ENCODE peak calls at places on chromosomes 3 and 15, in four cellular contexts. One of them, this sample, is unnamed.

GRCh38 chr3:169552533-169552932 is 111.0 kb downstream of the MECOM start:
- DNase-seq in neural progenitor cell: no peak
- DNase-seq in HFFc6: no peak
- DNase-seq in CD8-positive, alpha-beta memory T cell: no peak
- DNase-seq in this sample: no peak

GRCh38 chr3:60160792-60161175 is 1090.5 kb downstream of the FHIT start:
- DNase-seq in neural progenitor cell: no peak
- DNase-seq in HFFc6: no peak
- DNase-seq in CD8-positive, alpha-beta memory T cell: no peak
- DNase-seq in this sample: no peak

GRCh38 chr3:18423401-18424212 is 1.5 kb downstream of the SATB1 start:
- DNase-seq in neural progenitor cell: peak; percentile 41
- DNase-seq in HFFc6: peak; percentile 20
- DNase-seq in CD8-positive, alpha-beta memory T cell: no peak
- DNase-seq in this sample: no peak

GRCh38 chr3:22228705-22229104 is 477.7 kb upstream of the ZNF385D start:
- DNase-seq in neural progenitor cell: no peak
- DNase-seq in HFFc6: no peak
- DNase-seq in CD8-positive, alpha-beta memory T cell: no peak
- DNase-seq in this sample: no peak

GRCh38 chr3:110933786-110934415 is 137.7 kb upstream of the NECTIN3 start:
- DNase-seq in neural progenitor cell: no peak
- DNase-seq in HFFc6: peak; percentile 22
- DNase-seq in CD8-positive, alpha-beta memory T cell: no peak
- DNase-seq in this sample: no peak

GRCh38 chr3:13836658-13837587 is 42.9 kb downstream of the WNT7A start:
- DNase-seq in neural progenitor cell: no peak
- DNase-seq in HFFc6: no peak
- DNase-seq in CD8-positive, alpha-beta memory T cell: no peak
- DNase-seq in this sample: no peak

GRCh38 chr15:78681306-78682012 is 40.4 kb upstream of the CHRNB4 start:
- DNase-seq in neural progenitor cell: peak; percentile 76
- DNase-seq in HFFc6: no peak
- DNase-seq in CD8-positive, alpha-beta memory T cell: no peak
- DNase-seq in this sample: no peak

GRCh38 chr3:52959773-52960172 is 62.4 kb upstream of the STIMATE start:
- DNase-seq in neural progenitor cell: no peak
- DNase-seq in HFFc6: no peak
- DNase-seq in CD8-positive, alpha-beta memory T cell: no peak
- DNase-seq in this sample: no peak

GRCh38 chr3:45892161-45892560 is 5.8 kb downstream of the CCR9 start:
- DNase-seq in neural progenitor cell: no peak
- DNase-seq in HFFc6: no peak
- DNase-seq in CD8-positive, alpha-beta memory T cell: no peak
- DNase-seq in this sample: no peak

GRCh38 chr15:51112078-51112477 is 17.4 kb upstream of the TNFAIP8L3 start:
- DNase-seq in neural progenitor cell: no peak
- DNase-seq in HFFc6: no peak
- DNase-seq in CD8-positive, alpha-beta memory T cell: no peak
- DNase-seq in this sample: no peak

GRCh38 chr15:59963925-59964324 is 40.2 kb upstream of the FOXB1 start:
- DNase-seq in neural progenitor cell: no peak
- DNase-seq in HFFc6: no peak
- DNase-seq in CD8-positive, alpha-beta memory T cell: no peak
- DNase-seq in this sample: no peak

GRCh38 chr3:188827078-188827477 is 344.7 kb upstream of the TPRG1 start:
- DNase-seq in neural progenitor cell: no peak
- DNase-seq in HFFc6: no peak
- DNase-seq in CD8-positive, alpha-beta memory T cell: no peak
- DNase-seq in this sample: no peak

GRCh38 chr3:128805771-128806170 is 73.6 kb upstream of the ACAD9 start:
- DNase-seq in neural progenitor cell: no peak
- DNase-seq in HFFc6: peak; percentile 36
- DNase-seq in CD8-positive, alpha-beta memory T cell: no peak
- DNase-seq in this sample: no peak

GRCh38 chr15:84852212-84852611 is 32.2 kb upstream of the SLC28A1 start:
- DNase-seq in neural progenitor cell: no peak
- DNase-seq in HFFc6: no peak
- DNase-seq in CD8-positive, alpha-beta memory T cell: no peak
- DNase-seq in this sample: no peak

GRCh38 chr3:106025151-106025722 is 156.4 kb upstream of the CBLB start:
- DNase-seq in neural progenitor cell: no peak
- DNase-seq in HFFc6: no peak
- DNase-seq in CD8-positive, alpha-beta memory T cell: no peak
- DNase-seq in this sample: no peak

GRCh38 chr3:11835028-11835639 is 11.6 kb downstream of the TAMM41 start:
- DNase-seq in neural progenitor cell: peak; percentile 16
- DNase-seq in HFFc6: peak; percentile 38
- DNase-seq in CD8-positive, alpha-beta memory T cell: no peak
- DNase-seq in this sample: no peak

GRCh38 chr3:117131259-117131658 is 421.7 kb downstream of the TUSC7 start:
- DNase-seq in neural progenitor cell: no peak
- DNase-seq in HFFc6: no peak
- DNase-seq in CD8-positive, alpha-beta memory T cell: no peak
- DNase-seq in this sample: no peak

GRCh38 chr3:46979958-46980497 is 562 bp downstream of the NBEAL2 start:
- DNase-seq in neural progenitor cell: no peak
- DNase-seq in HFFc6: no peak
- DNase-seq in CD8-positive, alpha-beta memory T cell: no peak
- DNase-seq in this sample: no peak

GRCh38 chr3:50587373-50587772 is 18.1 kb downstream of the HEMK1 start:
- DNase-seq in neural progenitor cell: no peak
- DNase-seq in HFFc6: peak; percentile 33
- DNase-seq in CD8-positive, alpha-beta memory T cell: no peak
- DNase-seq in this sample: no peak

GRCh38 chr3:24683511-24684384 is 189.1 kb upstream of the THRB start:
- DNase-seq in neural progenitor cell: peak; percentile 30
- DNase-seq in HFFc6: peak; percentile 56
- DNase-seq in CD8-positive, alpha-beta memory T cell: no peak
- DNase-seq in this sample: no peak

GRCh38 chr3:179546814-179547241 is 15.9 kb upstream of the ACTL6A start:
- DNase-seq in neural progenitor cell: no peak
- DNase-seq in HFFc6: no peak
- DNase-seq in CD8-positive, alpha-beta memory T cell: no peak
- DNase-seq in this sample: no peak

GRCh38 chr3:23587513-23587912 is 218.2 kb upstream of the UBE2E1 start:
- DNase-seq in neural progenitor cell: no peak
- DNase-seq in HFFc6: no peak
- DNase-seq in CD8-positive, alpha-beta memory T cell: no peak
- DNase-seq in this sample: no peak

GRCh38 chr3:71245052-71245488 is 338.5 kb downstream of the FOXP1 start:
- DNase-seq in neural progenitor cell: peak; percentile 34
- DNase-seq in HFFc6: peak; percentile 47
- DNase-seq in CD8-positive, alpha-beta memory T cell: no peak
- DNase-seq in this sample: no peak

GRCh38 chr3:139309880-139310279 is 33.9 kb upstream of the MRPS22 start:
- DNase-seq in neural progenitor cell: no peak
- DNase-seq in HFFc6: peak; percentile 74
- DNase-seq in CD8-positive, alpha-beta memory T cell: no peak
- DNase-seq in this sample: no peak

GRCh38 chr15:87944051-87944450 is 312.5 kb downstream of the NTRK3 start:
- DNase-seq in neural progenitor cell: no peak
- DNase-seq in HFFc6: no peak
- DNase-seq in CD8-positive, alpha-beta memory T cell: no peak
- DNase-seq in this sample: no peak

GRCh38 chr3:127817331-127817821 is 4.9 kb downstream of the MGLL start:
- DNase-seq in neural progenitor cell: no peak
- DNase-seq in HFFc6: peak; percentile 83
- DNase-seq in CD8-positive, alpha-beta memory T cell: no peak
- DNase-seq in this sample: no peak

GRCh38 chr3:37962906-37963486 is 27.6 kb upstream of the VILL start:
- DNase-seq in neural progenitor cell: peak; percentile 33
- DNase-seq in HFFc6: peak; percentile 64
- DNase-seq in CD8-positive, alpha-beta memory T cell: no peak
- DNase-seq in this sample: no peak

GRCh38 chr3:42012378-42012934 is 50.6 kb upstream of the ULK4 start:
- DNase-seq in neural progenitor cell: no peak
- DNase-seq in HFFc6: no peak
- DNase-seq in CD8-positive, alpha-beta memory T cell: no peak
- DNase-seq in this sample: no peak

GRCh38 chr3:44924102-44925084 is 50.0 kb downstream of the TGM4 start:
- DNase-seq in neural progenitor cell: no peak
- DNase-seq in HFFc6: peak; percentile 61
- DNase-seq in CD8-positive, alpha-beta memory T cell: no peak
- DNase-seq in this sample: no peak

GRCh38 chr3:61315874-61316273 is 64.6 kb upstream of the FHIT start:
- DNase-seq in neural progenitor cell: peak; percentile 66
- DNase-seq in HFFc6: no peak
- DNase-seq in CD8-positive, alpha-beta memory T cell: no peak
- DNase-seq in this sample: no peak

GRCh38 chr15:45588199-45588910 is 1.2 kb downstream of the BLOC1S6 start:
- DNase-seq in neural progenitor cell: no peak
- DNase-seq in HFFc6: no peak
- DNase-seq in CD8-positive, alpha-beta memory T cell: no peak
- DNase-seq in this sample: no peak

GRCh38 chr3:197505796-197506553 is 49.8 kb downstream of the BDH1 start:
- DNase-seq in neural progenitor cell: no peak
- DNase-seq in HFFc6: no peak
- DNase-seq in CD8-positive, alpha-beta memory T cell: no peak
- DNase-seq in this sample: no peak